ENCODE peak calls at places on chromosome 6, in ten cellular contexts. One of them, this sample, is unnamed.

GRCh38 chr6:144036064-144036873 is 28.2 kb upstream of the PLAGL1 start:
- DNase-seq in HCT116: no peak
- DNase-seq in HepG2: peak
- DNase-seq in NT2/D1: no peak
- DNase-seq in stomach: no peak
- DNase-seq in sigmoid colon: no peak
- DNase-seq in A673: peak
- DNase-seq in foreskin fibroblast: peak
- DNase-seq in mesendoderm: peak
- DNase-seq in heart left ventricle: no peak
- DNase-seq in this sample: peak

GRCh38 chr6:156919370-156919769 is 142.2 kb downstream of the ARID1B start:
- DNase-seq in stomach: no peak
- DNase-seq in A673: no peak
- DNase-seq in mesendoderm: no peak
- DNase-seq in NT2/D1: no peak
- DNase-seq in heart left ventricle: no peak
- DNase-seq in sigmoid colon: no peak
- DNase-seq in HCT116: no peak
- DNase-seq in foreskin fibroblast: no peak
- DNase-seq in HepG2: no peak
- DNase-seq in this sample: no peak

GRCh38 chr6:73516712-73517489 is 3.9 kb downstream of the EEF1A1 start:
- DNase-seq in HepG2: no peak
- DNase-seq in sigmoid colon: no peak
- DNase-seq in NT2/D1: no peak
- DNase-seq in stomach: no peak
- DNase-seq in heart left ventricle: no peak
- DNase-seq in mesendoderm: peak
- DNase-seq in foreskin fibroblast: no peak
- DNase-seq in HCT116: no peak
- DNase-seq in A673: peak
- DNase-seq in this sample: no peak

GRCh38 chr6:166194885-166195860 is 27.5 kb upstream of the TBXT start:
- DNase-seq in sigmoid colon: no peak
- DNase-seq in HepG2: no peak
- DNase-seq in A673: no peak
- DNase-seq in heart left ventricle: no peak
- DNase-seq in HCT116: no peak
- DNase-seq in mesendoderm: peak
- DNase-seq in foreskin fibroblast: no peak
- DNase-seq in stomach: no peak
- DNase-seq in NT2/D1: no peak
- DNase-seq in this sample: no peak

GRCh38 chr6:40474937-40475336 is 112.2 kb downstream of the LRFN2 start:
- DNase-seq in foreskin fibroblast: no peak
- DNase-seq in HCT116: no peak
- DNase-seq in mesendoderm: no peak
- DNase-seq in A673: no peak
- DNase-seq in heart left ventricle: no peak
- DNase-seq in sigmoid colon: no peak
- DNase-seq in HepG2: no peak
- DNase-seq in NT2/D1: no peak
- DNase-seq in stomach: no peak
- DNase-seq in this sample: no peak

GRCh38 chr6:148747493-148748160 is 797 bp downstream of the UST start:
- DNase-seq in stomach: peak
- DNase-seq in HCT116: no peak
- DNase-seq in NT2/D1: no peak
- DNase-seq in A673: peak
- DNase-seq in sigmoid colon: peak
- DNase-seq in HepG2: no peak
- DNase-seq in foreskin fibroblast: no peak
- DNase-seq in mesendoderm: peak
- DNase-seq in heart left ventricle: peak
- DNase-seq in this sample: peak

GRCh38 chr6:4647414-4648365 is 128.5 kb upstream of the CDYL start:
- DNase-seq in HCT116: peak
- DNase-seq in NT2/D1: peak
- DNase-seq in HepG2: peak
- DNase-seq in A673: peak
- DNase-seq in heart left ventricle: peak
- DNase-seq in foreskin fibroblast: peak
- DNase-seq in mesendoderm: peak
- DNase-seq in sigmoid colon: peak
- DNase-seq in stomach: peak
- DNase-seq in this sample: peak

GRCh38 chr6:72657798-72658197 is 35.9 kb downstream of the KCNQ5 start:
- DNase-seq in stomach: no peak
- DNase-seq in HepG2: no peak
- DNase-seq in heart left ventricle: no peak
- DNase-seq in NT2/D1: no peak
- DNase-seq in HCT116: no peak
- DNase-seq in mesendoderm: no peak
- DNase-seq in A673: no peak
- DNase-seq in foreskin fibroblast: peak
- DNase-seq in sigmoid colon: no peak
- DNase-seq in this sample: no peak

GRCh38 chr6:72401865-72402264 is 220.0 kb upstream of the KCNQ5 start:
- DNase-seq in A673: no peak
- DNase-seq in sigmoid colon: no peak
- DNase-seq in HCT116: no peak
- DNase-seq in heart left ventricle: no peak
- DNase-seq in stomach: no peak
- DNase-seq in foreskin fibroblast: no peak
- DNase-seq in HepG2: no peak
- DNase-seq in NT2/D1: no peak
- DNase-seq in mesendoderm: no peak
- DNase-seq in this sample: no peak

GRCh38 chr6:73888050-73888449 is 192.0 kb downstream of the CD109 start:
- DNase-seq in A673: no peak
- DNase-seq in NT2/D1: no peak
- DNase-seq in foreskin fibroblast: no peak
- DNase-seq in sigmoid colon: no peak
- DNase-seq in stomach: no peak
- DNase-seq in heart left ventricle: no peak
- DNase-seq in HepG2: no peak
- DNase-seq in HCT116: no peak
- DNase-seq in mesendoderm: no peak
- DNase-seq in this sample: no peak

GRCh38 chr6:63510786-63511185 is 61.5 kb upstream of the LOC128125822 start:
- DNase-seq in mesendoderm: no peak
- DNase-seq in heart left ventricle: no peak
- DNase-seq in foreskin fibroblast: no peak
- DNase-seq in sigmoid colon: no peak
- DNase-seq in HepG2: no peak
- DNase-seq in NT2/D1: no peak
- DNase-seq in HCT116: no peak
- DNase-seq in stomach: no peak
- DNase-seq in A673: no peak
- DNase-seq in this sample: no peak

GRCh38 chr6:110369056-110369455 is 10.9 kb upstream of the METTL24 start:
- DNase-seq in heart left ventricle: no peak
- DNase-seq in mesendoderm: no peak
- DNase-seq in A673: no peak
- DNase-seq in sigmoid colon: no peak
- DNase-seq in HCT116: no peak
- DNase-seq in HepG2: no peak
- DNase-seq in stomach: no peak
- DNase-seq in foreskin fibroblast: no peak
- DNase-seq in NT2/D1: no peak
- DNase-seq in this sample: no peak

GRCh38 chr6:166529571-166529970 is 56.9 kb downstream of the RAMACL start:
- DNase-seq in sigmoid colon: no peak
- DNase-seq in mesendoderm: no peak
- DNase-seq in HCT116: no peak
- DNase-seq in HepG2: no peak
- DNase-seq in foreskin fibroblast: no peak
- DNase-seq in stomach: no peak
- DNase-seq in NT2/D1: no peak
- DNase-seq in A673: no peak
- DNase-seq in heart left ventricle: no peak
- DNase-seq in this sample: no peak

GRCh38 chr6:91094341-91094740 is 507.5 kb upstream of the MAP3K7 start:
- DNase-seq in stomach: no peak
- DNase-seq in HCT116: no peak
- DNase-seq in heart left ventricle: no peak
- DNase-seq in HepG2: no peak
- DNase-seq in mesendoderm: no peak
- DNase-seq in sigmoid colon: no peak
- DNase-seq in foreskin fibroblast: no peak
- DNase-seq in A673: peak
- DNase-seq in NT2/D1: no peak
- DNase-seq in this sample: no peak

GRCh38 chr6:30845183-30845582 is 39.1 kb upstream of the DDR1 start:
- DNase-seq in HCT116: no peak
- DNase-seq in heart left ventricle: no peak
- DNase-seq in sigmoid colon: no peak
- DNase-seq in A673: peak
- DNase-seq in HepG2: no peak
- DNase-seq in stomach: no peak
- DNase-seq in foreskin fibroblast: no peak
- DNase-seq in mesendoderm: peak
- DNase-seq in NT2/D1: no peak
- DNase-seq in this sample: no peak

GRCh38 chr6:134908906-134909516 is 40.9 kb downstream of the ALDH8A1 start:
- DNase-seq in NT2/D1: no peak
- DNase-seq in HepG2: peak
- DNase-seq in stomach: peak
- DNase-seq in foreskin fibroblast: peak
- DNase-seq in sigmoid colon: peak
- DNase-seq in HCT116: peak
- DNase-seq in heart left ventricle: peak
- DNase-seq in A673: peak
- DNase-seq in mesendoderm: peak
- DNase-seq in this sample: peak

GRCh38 chr6:10662207-10662606 is 32.2 kb downstream of the C6orf52 start:
- DNase-seq in HepG2: no peak
- DNase-seq in stomach: no peak
- DNase-seq in NT2/D1: no peak
- DNase-seq in heart left ventricle: no peak
- DNase-seq in A673: no peak
- DNase-seq in sigmoid colon: no peak
- DNase-seq in foreskin fibroblast: no peak
- DNase-seq in HCT116: no peak
- DNase-seq in mesendoderm: peak
- DNase-seq in this sample: no peak

GRCh38 chr6:101322921-101323320 is 70.6 kb upstream of the GRIK2 start:
- DNase-seq in NT2/D1: no peak
- DNase-seq in stomach: no peak
- DNase-seq in mesendoderm: no peak
- DNase-seq in HepG2: no peak
- DNase-seq in HCT116: no peak
- DNase-seq in foreskin fibroblast: no peak
- DNase-seq in heart left ventricle: no peak
- DNase-seq in A673: no peak
- DNase-seq in sigmoid colon: no peak
- DNase-seq in this sample: no peak
- H3K4me3 ChIP-seq in NT2/D1: no peak
- H3K4me3 ChIP-seq in stomach: no peak
- H3K4me3 ChIP-seq in mesendoderm: no peak
- H3K4me3 ChIP-seq in HepG2: no peak
- H3K4me3 ChIP-seq in HCT116: no peak
- H3K4me3 ChIP-seq in foreskin fibroblast: no peak
- H3K4me3 ChIP-seq in heart left ventricle: no peak
- H3K4me3 ChIP-seq in A673: no peak
- H3K4me3 ChIP-seq in sigmoid colon: no peak
- H3K4me3 ChIP-seq in this sample: no peak

GRCh38 chr6:36109092-36109491 is 21.2 kb upstream of the MAPK13 start:
- DNase-seq in HepG2: no peak
- DNase-seq in sigmoid colon: no peak
- DNase-seq in A673: no peak
- DNase-seq in mesendoderm: no peak
- DNase-seq in NT2/D1: no peak
- DNase-seq in HCT116: no peak
- DNase-seq in heart left ventricle: no peak
- DNase-seq in foreskin fibroblast: no peak
- DNase-seq in stomach: no peak
- DNase-seq in this sample: no peak
- H3K4me3 ChIP-seq in HepG2: no peak
- H3K4me3 ChIP-seq in sigmoid colon: no peak
- H3K4me3 ChIP-seq in A673: no peak
- H3K4me3 ChIP-seq in mesendoderm: no peak
- H3K4me3 ChIP-seq in NT2/D1: no peak
- H3K4me3 ChIP-seq in HCT116: no peak
- H3K4me3 ChIP-seq in heart left ventricle: no peak
- H3K4me3 ChIP-seq in foreskin fibroblast: no peak
- H3K4me3 ChIP-seq in stomach: no peak
- H3K4me3 ChIP-seq in this sample: no peak

DNA sequence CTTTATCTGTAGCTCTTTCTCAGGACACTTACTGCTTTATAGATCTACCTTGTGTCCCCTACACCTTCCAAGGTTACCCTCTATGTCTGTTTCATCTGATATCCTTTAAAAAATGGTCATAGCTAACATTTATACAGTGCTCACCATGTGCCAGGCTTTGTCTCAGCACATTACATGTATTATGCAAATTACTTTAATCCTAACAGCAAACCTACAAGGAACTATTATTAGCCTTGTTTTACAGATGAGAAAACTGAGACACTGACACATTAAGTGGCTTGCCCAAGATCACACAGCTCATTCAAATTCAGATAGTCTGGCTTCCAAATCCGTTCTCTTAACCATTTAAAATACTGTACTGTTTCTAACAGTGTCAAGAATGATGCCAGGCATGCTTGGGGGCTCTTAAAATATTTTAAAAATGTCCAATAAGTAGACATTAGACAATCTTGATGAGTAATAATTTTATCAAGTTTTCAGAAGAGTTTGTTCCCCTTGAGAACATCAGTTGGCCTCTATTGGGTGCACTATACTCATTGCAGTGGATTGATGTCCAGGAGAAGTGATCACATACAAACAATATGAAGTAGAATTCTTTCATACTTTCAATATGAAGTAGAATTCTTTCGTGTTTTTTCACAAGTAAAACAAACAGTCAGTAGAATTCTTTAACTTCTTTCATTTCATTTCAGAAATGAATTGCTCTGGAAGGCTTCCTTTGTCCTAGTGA is 69.6 kb downstream of the DNAH8 start:
- DNase-seq in A673: no peak
- DNase-seq in NT2/D1: no peak
- DNase-seq in HepG2: no peak
- DNase-seq in stomach: no peak
- DNase-seq in HCT116: no peak
- DNase-seq in sigmoid colon: no peak
- DNase-seq in mesendoderm: no peak
- DNase-seq in heart left ventricle: no peak
- DNase-seq in foreskin fibroblast: no peak
- DNase-seq in this sample: no peak
- H3K4me3 ChIP-seq in A673: no peak
- H3K4me3 ChIP-seq in NT2/D1: no peak
- H3K4me3 ChIP-seq in HepG2: no peak
- H3K4me3 ChIP-seq in stomach: no peak
- H3K4me3 ChIP-seq in HCT116: no peak
- H3K4me3 ChIP-seq in sigmoid colon: no peak
- H3K4me3 ChIP-seq in mesendoderm: no peak
- H3K4me3 ChIP-seq in heart left ventricle: no peak
- H3K4me3 ChIP-seq in foreskin fibroblast: no peak
- H3K4me3 ChIP-seq in this sample: no peak

DNA sequence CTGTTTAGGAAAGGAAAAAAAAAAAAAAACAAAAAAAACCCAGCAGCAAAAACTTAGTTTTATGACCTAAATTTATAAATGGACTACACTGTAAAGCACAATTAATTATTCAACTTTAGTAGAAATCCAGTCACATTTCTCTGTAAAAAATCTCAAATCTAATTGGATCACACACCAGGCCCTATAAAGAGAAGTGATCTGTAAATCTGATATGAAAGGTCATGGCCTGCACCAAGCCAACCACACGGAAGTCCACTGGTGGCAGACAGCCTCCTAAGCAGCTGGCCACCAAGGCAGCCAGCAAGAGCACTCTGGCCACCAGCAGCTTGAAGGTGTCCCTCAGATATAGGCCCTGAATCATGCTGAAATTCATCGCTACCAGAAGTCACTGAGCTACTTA is 131.6 kb downstream of the HFE start:
- DNase-seq in HepG2: no peak
- DNase-seq in heart left ventricle: no peak
- DNase-seq in stomach: no peak
- DNase-seq in A673: no peak
- DNase-seq in HCT116: no peak
- DNase-seq in sigmoid colon: no peak
- DNase-seq in mesendoderm: no peak
- DNase-seq in NT2/D1: no peak
- DNase-seq in foreskin fibroblast: no peak
- DNase-seq in this sample: no peak
- H3K4me3 ChIP-seq in HepG2: no peak
- H3K4me3 ChIP-seq in heart left ventricle: no peak
- H3K4me3 ChIP-seq in stomach: no peak
- H3K4me3 ChIP-seq in A673: no peak
- H3K4me3 ChIP-seq in HCT116: no peak
- H3K4me3 ChIP-seq in sigmoid colon: no peak
- H3K4me3 ChIP-seq in mesendoderm: no peak
- H3K4me3 ChIP-seq in NT2/D1: peak
- H3K4me3 ChIP-seq in foreskin fibroblast: no peak
- H3K4me3 ChIP-seq in this sample: no peak

This sample was measured in tibial artery.